ENCODE peak calls at places on chromosomes 13 and 19, in ten cellular contexts. U is H1; K is A673; O is effector memory CD4-positive, alpha-beta T cell; I is adrenal gland; Q is IMR-90; H is naive thymus-derived CD4-positive, alpha-beta T cell; J is uterus; R is mesendoderm; W is CD4-positive, CD25-positive, alpha-beta regulatory T cell. F is an unnamed sample. For H3K4me1, the result is how much of the 10 kb centered on the place peaks cover.

GRCh38 chr13:87554045-87554444 is 117.1 kb upstream of the SLITRK5 start:
- DNase-seq in I (no peak), U (no peak), H (no peak), K (no peak), R (no peak), Q (no peak), J (no peak), O (no peak), W (no peak), F (no peak)

GRCh38 chr19:43789029-43789428 is 8.3 kb upstream of the KCNN4 start:
- DNase-seq in U (no peak), K (no peak), J (no peak), I (no peak), Q (peak), O (no peak), W (no peak), R (peak), H (no peak), F (no peak)

GRCh38 chr13:80131204-80131603 is 209.7 kb downstream of the SPRY2 start:
- DNase-seq in H (no peak), U (no peak), Q (peak), J (peak), W (no peak), I (peak), K (peak), O (no peak), R (peak), F (peak)

GRCh38 chr19:43620061-43621001 is 902 bp upstream of the ZNF428 start:
- DNase-seq in I (no peak), U (no peak), O (peak), W (no peak), R (no peak), J (no peak), H (no peak), Q (no peak), K (no peak), F (no peak)

GRCh38 chr19:48540110-48540509 is 11.9 kb upstream of the SULT2B1 start:
- DNase-seq in O (no peak), U (no peak), I (no peak), R (no peak), Q (no peak), K (no peak), J (no peak), W (no peak), H (no peak), F (no peak)

GRCh38 chr19:9566729-9567128 is 17.6 kb downstream of the ZNF121 start:
- DNase-seq in R (no peak), I (no peak), O (no peak), H (no peak), J (no peak), K (no peak), W (no peak), Q (no peak), U (no peak), F (no peak)

GRCh38 chr13:21673592-21674270 is 2.9 kb downstream of the FGF9 start:
- DNase-seq in O (peak), I (peak), Q (peak), K (peak), J (no peak), U (peak), H (peak), W (peak), R (peak), F (peak)

GRCh38 chr13:44685641-44686040 is 109.5 kb upstream of the TSC22D1 start:
- DNase-seq in O (no peak), U (no peak), J (no peak), H (no peak), I (no peak), Q (no peak), W (peak), K (no peak), R (no peak), F (no peak)

GRCh38 chr19:46609511-46610412 is 8.6 kb downstream of the CALM3 start:
- DNase-seq in R (no peak), W (no peak), U (no peak), I (no peak), J (no peak), H (no peak), Q (no peak), K (no peak), O (no peak), F (peak)

GRCh38 chr13:95301135-95301946 is at the start of gene ABCC4:
- DNase-seq in U (peak), J (peak), H (peak), O (peak), Q (peak), W (peak), K (peak), R (peak), I (peak), F (peak)

GRCh38 chr13:21137696-21138095 is 38.7 kb downstream of the SKA3 start:
- DNase-seq in Q (peak), J (no peak), I (no peak), O (no peak), R (peak), K (no peak), H (no peak), W (no peak), U (no peak), F (no peak)

GRCh38 chr19:3608750-3609322 is 2.2 kb upstream of the TBXA2R start:
- DNase-seq in K (peak), Q (no peak), H (no peak), R (no peak), I (peak), U (no peak), J (no peak), W (no peak), O (no peak), F (peak)

GRCh38 chr19:35404879-35405622 is 34.2 kb downstream of the GPR42 start:
- DNase-seq in W (no peak), I (peak), O (no peak), Q (peak), J (no peak), U (no peak), H (peak), R (peak), K (peak), F (no peak)

GRCh38 chr13:64928704-64929499 is 2301.2 kb downstream of the PCDH9 start:
- DNase-seq in R (peak), Q (peak), J (no peak), U (no peak), I (no peak), O (no peak), H (no peak), W (no peak), K (peak), F (no peak)

GRCh38 chr19:2527171-2527570 is 51.2 kb downstream of the GADD45B start:
- DNase-seq in R (no peak), W (no peak), H (no peak), Q (no peak), U (no peak), K (no peak), J (no peak), O (no peak), I (no peak), F (no peak)

GRCh38 chr19:42421591-42422031 is 5.6 kb downstream of the LIPE start:
- DNase-seq in W (no peak), R (no peak), Q (no peak), K (no peak), U (no peak), J (peak), O (no peak), H (no peak), I (peak), F (peak)

GRCh38 chr13:43364210-43365041 is 341.0 kb downstream of the DNAJC15 start:
- DNase-seq in U (no peak), J (no peak), Q (peak), O (no peak), I (peak), W (no peak), K (peak), H (no peak), R (no peak), F (no peak)

GRCh38 chr19:48618278-48618915 is 581 bp downstream of the RPL18 start:
- DNase-seq in J (no peak), O (no peak), U (no peak), I (peak), Q (no peak), R (no peak), W (no peak), H (no peak), K (no peak), F (peak)

GRCh38 chr19:11538232-11539036 is at the start of gene CNN1:
- DNase-seq in Q (peak), O (no peak), H (no peak), J (peak), W (no peak), R (peak), I (peak), K (peak), U (peak), F (peak)

GRCh38 chr19:46715620-46716012 is 1.3 kb downstream of the PRKD2 start:
- DNase-seq in R (no peak), I (no peak), J (no peak), H (no peak), K (no peak), Q (no peak), W (peak), O (no peak), U (no peak), F (no peak)

GRCh38 chr19:35995655-35995993 is 636 bp downstream of the SDHAF1 start:
- DNase-seq in Q (peak), R (peak), J (peak), I (peak), K (peak), W (peak), O (no peak), H (peak), U (peak), F (peak)

GRCh38 chr13:71877280-71877653 is 10.3 kb upstream of the DACH1 start:
- DNase-seq in J (no peak), W (no peak), H (no peak), O (no peak), K (no peak), R (peak), I (no peak), Q (no peak), U (peak), F (no peak)

GRCh38 chr19:49224856-49225255 is 67.3 kb downstream of the TRPM4 start:
- DNase-seq in I (peak), H (peak), U (peak), O (no peak), K (peak), R (peak), J (no peak), W (peak), Q (peak), F (no peak)

GRCh38 chr19:40716031-40716654 is 543 bp downstream of the COQ8B start:
- DNase-seq in W (peak), K (no peak), U (peak), J (peak), R (no peak), O (peak), Q (peak), I (peak), H (peak), F (no peak)

GRCh38 chr13:46796129-46796514 is 839 bp downstream of the ESD start:
- DNase-seq in I (no peak), Q (no peak), W (no peak), O (no peak), K (no peak), R (no peak), U (no peak), J (no peak), H (no peak), F (no peak)

GRCh38 chr13:112241288-112241687 is 134.9 kb upstream of the SPACA7 start:
- DNase-seq in Q (no peak), W (no peak), J (no peak), R (no peak), O (no peak), I (no peak), H (no peak), K (peak), U (no peak), F (no peak)

GRCh38 chr19:16139752-16140151 is 3.7 kb upstream of the HSH2D start:
- DNase-seq in U (no peak), O (no peak), H (no peak), K (no peak), Q (no peak), W (no peak), J (no peak), R (no peak), I (no peak), F (no peak)

GRCh38 chr13:20371825-20372224 is 139.7 kb upstream of the GJB6 start:
- DNase-seq in H (no peak), R (no peak), K (no peak), I (no peak), J (no peak), Q (no peak), U (no peak), W (no peak), O (no peak), F (no peak)

GRCh38 chr13:35927554-35927953 is 203.6 kb downstream of the DCLK1 start:
- DNase-seq in R (peak), Q (peak), O (no peak), W (no peak), H (no peak), U (no peak), I (peak), J (peak), K (peak), F (no peak)

GRCh38 chr19:32373614-32374295 is 28.3 kb downstream of the ZNF507 start:
- DNase-seq in J (peak), R (peak), U (no peak), Q (peak), K (peak), O (no peak), H (no peak), I (peak), W (no peak), F (no peak)

GRCh38 chr19:5674734-5675133 is 5.6 kb downstream of the MICOS13 start:
- DNase-seq in R (no peak), K (no peak), J (no peak), W (no peak), Q (no peak), O (no peak), I (no peak), H (no peak), U (no peak), F (no peak)

GRCh38 chr19:41937976-41938375 is 9.7 kb upstream of the ERFL start:
- DNase-seq in O (no peak), J (no peak), U (no peak), Q (no peak), W (no peak), H (no peak), R (no peak), K (no peak), I (no peak), F (no peak)

GRCh38 chr13:78602561-78603239 is 652 bp downstream of the POU4F1 start:
- DNase-seq in J (no peak), Q (no peak), R (no peak), U (peak), H (peak), I (no peak), K (peak), O (no peak), W (peak), F (peak)

GRCh38 chr19:1068111-1069001 is 1.4 kb downstream of the ARHGAP45 start:
- DNase-seq in Q (no peak), K (no peak), H (peak), I (peak), U (peak), W (peak), O (no peak), R (no peak), J (no peak), F (peak)

GRCh38 chr13:111974065-111974640 is 92.8 kb upstream of the SOX1 start:
- DNase-seq in W (no peak), O (no peak), I (no peak), Q (no peak), R (no peak), K (no peak), H (no peak), U (no peak), J (no peak), F (no peak)

GRCh38 chr13:46288570-46289259 is 77.0 kb downstream of the LRRC63 start:
- DNase-seq in I (no peak), R (peak), U (no peak), H (no peak), K (peak), W (peak), J (no peak), Q (peak), O (no peak), F (no peak)

DNA sequence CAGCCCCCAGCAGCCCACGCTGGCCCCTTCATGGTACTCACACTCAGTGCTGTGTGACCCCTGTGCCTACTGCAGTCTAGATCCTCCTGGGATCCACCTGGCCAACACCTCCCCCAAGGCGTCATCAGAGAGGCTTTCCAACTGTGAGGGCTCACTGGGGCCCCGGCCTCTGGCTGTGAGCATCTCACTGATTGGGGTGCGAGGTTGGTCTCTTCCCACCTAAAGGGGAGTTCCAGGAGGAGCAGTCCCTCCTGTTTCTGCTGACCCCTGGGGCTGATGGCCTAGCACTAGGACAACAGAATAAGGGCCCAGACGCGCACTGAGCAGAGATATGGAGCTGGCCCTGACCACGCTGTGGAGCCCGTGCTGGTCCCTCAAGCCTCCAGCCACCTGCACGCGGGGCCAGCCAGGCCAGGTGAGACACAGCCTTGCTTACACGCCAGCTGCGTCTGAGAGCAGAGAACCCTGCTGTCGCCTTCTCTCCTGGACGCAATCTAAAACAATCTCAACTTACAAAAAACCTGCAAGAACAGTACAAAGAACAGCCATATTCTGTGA is 32.2 kb downstream of the ELL start:
- DNase-seq in R (no peak), W (no peak), Q (no peak), K (no peak), U (no peak), J (no peak), I (no peak), O (no peak), H (no peak), F (no peak)
- H3K4me1 ChIP-seq in R (under half), W (under half), Q (under half), K (under half), U (under half), J (under half), I (half or more), O (half or more), H (half or more), F (half or more)

GRCh38 chr13:30313307-30313706 is 6.0 kb upstream of the KATNAL1 start:
- DNase-seq in R (no peak), Q (no peak), W (no peak), J (no peak), I (no peak), U (no peak), H (no peak), O (no peak), K (no peak), F (no peak)
- H3K4me3 ChIP-seq in R (no peak), Q (no peak), W (no peak), J (no peak), I (no peak), U (no peak), H (no peak), O (no peak), K (no peak), F (no peak)

DNA sequence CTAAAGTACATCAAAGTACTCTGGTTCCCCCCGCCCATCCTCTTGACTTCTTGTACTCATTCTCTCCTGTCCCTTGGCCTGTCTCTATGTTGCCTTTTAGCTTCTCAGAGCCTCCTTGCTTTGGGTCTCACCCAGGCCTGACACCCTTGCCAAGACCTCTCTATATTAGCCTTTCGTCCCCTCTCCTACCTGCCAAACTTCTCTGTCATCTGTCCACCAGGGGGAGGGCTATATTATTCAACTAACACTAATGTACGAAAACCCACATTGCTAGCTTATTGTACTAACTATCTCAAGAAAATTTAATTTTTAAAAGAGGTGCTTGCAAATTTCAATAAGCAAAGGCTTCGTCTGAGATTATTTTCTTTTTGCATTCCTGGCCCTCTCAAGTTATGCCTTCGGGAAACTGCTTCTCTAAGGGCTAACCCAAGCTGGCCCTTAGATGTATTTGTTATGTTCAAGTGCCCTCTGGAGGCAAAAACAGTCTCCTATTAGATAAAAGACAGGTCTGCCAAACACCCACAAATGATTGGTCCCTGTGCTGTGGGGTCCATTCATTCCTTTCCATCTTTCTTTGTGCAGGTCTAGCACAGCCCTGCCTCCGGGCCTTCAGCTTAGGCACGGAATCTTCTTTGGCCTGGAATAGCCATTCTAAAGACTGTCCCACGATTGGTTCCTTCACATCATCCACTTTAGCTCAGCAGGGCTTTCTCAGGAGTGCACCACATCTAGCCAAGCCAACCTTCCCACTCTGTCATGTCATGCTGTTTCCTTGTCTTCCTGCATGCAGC is 6.4 kb upstream of the MRPS31 start:
- DNase-seq in U (no peak), O (no peak), R (peak), H (peak), J (peak), I (peak), W (peak), Q (peak), K (peak), F (no peak)
- H3K4me1 ChIP-seq in U (under half), O (under half), R (under half), H (under half), J (under half), I (under half), W (under half), Q (under half), K (under half), F (under half)

DNA sequence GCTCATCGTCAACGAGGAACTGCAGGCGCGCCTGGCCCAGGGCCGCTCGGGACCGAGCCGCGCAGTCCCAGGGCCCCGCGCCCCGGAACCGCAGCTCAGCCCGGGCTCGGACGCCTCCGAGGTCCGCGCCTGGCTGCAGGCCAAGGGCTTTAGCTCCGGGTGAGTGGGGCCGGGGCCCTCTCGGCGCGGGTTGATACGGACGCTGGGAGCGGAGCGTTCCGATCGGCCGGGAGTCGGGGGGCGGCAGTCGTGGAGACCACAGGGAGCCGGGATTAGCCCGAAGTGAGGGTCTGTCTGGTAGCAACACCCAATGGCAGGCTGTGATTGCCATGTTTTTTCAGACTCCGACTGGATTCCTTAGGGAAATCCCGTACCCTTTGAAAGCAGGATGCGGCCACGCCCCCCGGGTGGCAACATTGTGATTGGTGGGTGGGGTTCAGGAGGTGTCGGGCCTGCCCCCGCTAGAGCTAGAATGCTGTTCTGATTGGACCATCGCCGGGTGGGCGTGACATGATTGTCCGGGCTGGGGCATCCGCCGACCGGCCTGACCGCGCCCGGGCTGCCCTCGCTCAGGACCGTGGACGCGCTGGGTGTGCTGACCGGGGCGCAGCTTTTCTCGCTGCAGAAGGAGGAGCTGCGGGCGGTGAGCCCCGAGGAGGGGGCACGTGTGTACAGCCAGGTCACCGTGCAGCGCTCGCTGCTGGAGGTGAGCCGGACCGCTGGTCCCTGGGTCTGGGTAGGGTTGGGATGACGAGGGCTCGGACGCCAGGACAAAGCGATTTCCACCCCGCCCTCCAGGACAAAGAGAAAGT is 11.3 kb downstream of the EPS8L1 start:
- DNase-seq in I (peak), Q (peak), U (peak), J (peak), R (peak), W (peak), K (peak), O (peak), H (peak), F (peak)
- H3K4me3 ChIP-seq in I (no peak), Q (peak), U (peak), J (peak), R (peak), W (no peak), K (peak), O (peak), H (peak), F (peak)

DNA sequence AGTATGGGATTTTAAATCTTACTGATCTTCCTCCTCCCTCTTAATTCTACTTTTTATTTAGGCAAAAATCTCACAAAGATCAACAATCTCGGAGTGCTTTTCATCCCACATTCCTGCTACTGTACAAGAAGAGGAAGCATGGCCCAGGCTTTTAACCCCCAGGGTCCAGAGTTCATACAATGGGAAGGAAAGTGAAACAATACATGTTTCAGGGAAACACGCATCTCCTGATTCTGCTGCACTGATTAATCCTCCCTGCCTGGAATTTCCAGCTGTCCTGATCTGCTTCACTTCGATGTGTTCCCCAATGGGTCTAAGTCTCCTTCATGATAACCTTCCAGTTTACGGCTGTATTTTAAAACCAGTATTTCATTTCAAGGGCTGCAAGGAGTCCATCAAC is 44.5 kb downstream of the COL4A1 start:
- DNase-seq in W (no peak), H (no peak), K (no peak), I (no peak), R (no peak), O (no peak), U (no peak), Q (no peak), J (no peak), F (no peak)
- H3K4me1 ChIP-seq in W (under half), H (under half), K (under half), I (under half), R (under half), O (under half), U (under half), Q (under half), J (under half), F (under half)

F was measured in kidney.